ENCODE peak calls at places on chromosome 4, in eight cellular contexts. M, E, O, L, D, Y, N and I are unnamed samples.

GRCh38 chr4:17511041-17511949 is 595 bp downstream of the QDPR start:
- DNase-seq in M (peak; percentile 80), E (peak; percentile 63), O (peak; percentile 46), L (peak; percentile 72), D (peak; percentile 56), Y (no peak), N (peak; percentile 57), I (peak; percentile 59)

GRCh38 chr4:111854494-111855087 is 290.7 kb upstream of the FAM241A start:
- DNase-seq in M (no peak), E (no peak), O (peak; percentile 31), L (no peak), D (peak; percentile 64), Y (peak; percentile 8), N (peak; percentile 39), I (peak; percentile 28)

GRCh38 chr4:173288296-173288695 is 45.9 kb downstream of the HMGB2 start:
- DNase-seq in M (peak; percentile 69), E (peak; percentile 68), O (peak; percentile 65), L (peak; percentile 9), D (peak; percentile 74), Y (peak; percentile 15), N (peak; percentile 77), I (no peak)

GRCh38 chr4:175560628-175561027 is 251.4 kb downstream of the GPM6A start:
- DNase-seq in M (no peak), E (no peak), O (peak; percentile 41), L (peak; percentile 14), D (peak; percentile 79), Y (peak; percentile 5), N (no peak), I (no peak)

GRCh38 chr4:32544846-32545245 is 1824.7 kb downstream of the PCDH7 start:
- DNase-seq in M (no peak), E (no peak), O (no peak), L (no peak), D (no peak), Y (no peak), N (no peak), I (no peak)

GRCh38 chr4:109046549-109047171 is 255.8 kb downstream of the COL25A1 start:
- DNase-seq in M (no peak), E (no peak), O (no peak), L (no peak), D (peak; percentile 92), Y (no peak), N (no peak), I (no peak)

GRCh38 chr4:118338981-118339765 is 13.6 kb downstream of the PRSS12 start:
- DNase-seq in M (no peak), E (no peak), O (no peak), L (no peak), D (peak; percentile 72), Y (no peak), N (no peak), I (no peak)

GRCh38 chr4:159358226-159358625 is 255.3 kb downstream of the RAPGEF2 start:
- DNase-seq in M (no peak), E (no peak), O (no peak), L (no peak), D (peak; percentile 89), Y (no peak), N (no peak), I (no peak)

GRCh38 chr4:88456757-88457306 is at the start of gene HERC5:
- DNase-seq in M (peak; percentile 96), E (peak; percentile 90), O (peak; percentile 93), L (peak; percentile 95), D (peak; percentile 89), Y (peak; percentile 80), N (peak; percentile 93), I (peak; percentile 93)

GRCh38 chr4:3601992-3602391 is 69.8 kb upstream of the LRPAP1 start:
- DNase-seq in M (no peak), E (no peak), O (no peak), L (no peak), D (no peak), Y (no peak), N (no peak), I (no peak)

GRCh38 chr4:52574036-52574435 is 85.1 kb downstream of the USP46 start:
- DNase-seq in M (no peak), E (no peak), O (no peak), L (no peak), D (no peak), Y (no peak), N (no peak), I (no peak)

GRCh38 chr4:184343400-184344177 is 125.9 kb upstream of the ENPP6 start:
- DNase-seq in M (peak; percentile 84), E (peak; percentile 70), O (peak; percentile 63), L (peak; percentile 67), D (peak; percentile 81), Y (peak; percentile 48), N (peak; percentile 77), I (peak; percentile 79)
- H3K4me3 ChIP-seq in M (peak overlapping the region; percentile 54), E (peak overlapping the region; percentile 56), O (peak overlapping the region; percentile 47), L (peak overlapping the region; percentile 59), D (peak overlapping the region; percentile 71), Y (peak overlapping the region; percentile 62), N (peak overlapping the region; percentile 55), I (peak overlapping the region; percentile 17)

DNA sequence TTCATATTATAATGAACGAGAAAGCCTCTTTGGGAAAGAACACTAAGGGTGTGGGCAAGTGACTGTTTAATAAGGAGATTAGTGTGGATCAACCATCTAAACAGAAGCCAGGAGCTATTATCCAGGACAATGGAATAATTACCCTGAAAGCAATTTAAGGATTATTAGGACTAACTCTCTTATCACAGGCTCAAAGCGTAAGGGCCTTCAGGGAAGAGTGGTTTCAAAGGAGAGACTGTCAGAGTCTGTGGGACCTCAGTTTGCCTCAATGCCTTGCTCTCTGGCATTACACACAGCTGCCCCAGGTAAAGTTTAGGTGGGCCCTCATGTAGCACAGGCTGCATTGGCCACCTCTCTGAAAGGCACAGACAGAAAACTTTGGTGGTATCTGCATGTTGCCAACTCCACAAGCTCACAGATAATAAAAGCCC is 717.2 kb upstream of the ADGRL3 start:
- DNase-seq in M (no peak), E (no peak), O (no peak), L (no peak), D (no peak), Y (no peak), N (no peak), I (no peak)
- TF ChIP-seq CTCF in M (no peak), E (no peak), O (no peak), L (no peak), D (no peak), Y (no peak), N (no peak), I (no peak)

GRCh38 chr4:152269448-152270191 is 266.3 kb downstream of the FBXW7 start:
- DNase-seq in M (no peak), E (no peak), O (no peak), L (no peak), D (no peak), Y (no peak), N (no peak), I (no peak)

GRCh38 chr4:152264106-152264505 is 271.8 kb downstream of the FBXW7 start:
- DNase-seq in M (no peak), E (no peak), O (no peak), L (no peak), D (no peak), Y (no peak), N (no peak), I (no peak)

GRCh38 chr4:152266831-152267480 is 268.9 kb downstream of the FBXW7 start:
- DNase-seq in M (no peak), E (no peak), O (no peak), L (no peak), D (no peak), Y (no peak), N (no peak), I (no peak)

GRCh38 chr4:152267811-152268210 is 268.1 kb downstream of the FBXW7 start:
- DNase-seq in M (no peak), E (no peak), O (no peak), L (no peak), D (no peak), Y (no peak), N (no peak), I (no peak)

GRCh38 chr4:152265149-152265621 is 270.7 kb downstream of the FBXW7 start:
- DNase-seq in M (no peak), E (no peak), O (peak; percentile 52), L (no peak), D (peak; percentile 77), Y (peak; percentile 18), N (no peak), I (no peak)
- H3K4me3 ChIP-seq in M (no peak overlapping the region), E (no peak overlapping the region), O (no peak overlapping the region), L (no peak overlapping the region), D (no peak overlapping the region), Y (no peak overlapping the region), N (no peak overlapping the region), I (no peak overlapping the region)

DNA sequence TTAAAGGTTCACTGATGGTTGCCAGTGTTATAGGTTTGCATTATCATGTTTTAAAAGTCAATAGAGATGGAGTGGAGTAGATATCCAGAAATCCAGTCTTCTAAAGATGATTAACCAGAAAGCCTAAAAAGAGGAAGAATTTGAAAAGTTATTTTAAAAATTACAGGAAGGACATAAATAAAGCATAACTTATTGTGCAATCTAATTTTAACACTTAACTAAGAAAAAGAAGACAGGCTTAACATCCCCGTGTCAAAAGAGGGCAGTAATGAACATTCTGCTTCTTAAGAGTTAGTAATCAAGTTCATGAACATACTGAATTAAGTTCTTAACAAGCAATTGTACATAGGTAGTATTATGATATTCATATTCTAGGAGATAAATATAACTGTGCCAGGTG is 39.3 kb downstream of the ELF2 start:
- DNase-seq in M (no peak), E (no peak), O (no peak), L (no peak), D (no peak), Y (no peak), N (no peak), I (no peak)
- TF ChIP-seq CTCF in M (no peak), E (no peak), O (no peak), L (no peak), D (no peak), Y (no peak), N (no peak), I (no peak)

GRCh38 chr4:8675383-8675782 is 82.8 kb downstream of the CPZ start:
- DNase-seq in M (no peak), E (peak; percentile 56), O (peak; percentile 10), L (no peak), D (peak; percentile 4), Y (no peak), N (no peak), I (no peak)

GRCh38 chr4:8672486-8672885 is 79.9 kb downstream of the CPZ start:
- DNase-seq in M (no peak), E (no peak), O (no peak), L (no peak), D (no peak), Y (no peak), N (no peak), I (no peak)

GRCh38 chr4:8675906-8676305 is 83.3 kb downstream of the CPZ start:
- DNase-seq in M (no peak), E (no peak), O (no peak), L (no peak), D (no peak), Y (no peak), N (no peak), I (no peak)

GRCh38 chr4:8674311-8674885 is 81.8 kb downstream of the CPZ start:
- DNase-seq in M (no peak), E (no peak), O (no peak), L (no peak), D (no peak), Y (no peak), N (no peak), I (no peak)

DNA sequence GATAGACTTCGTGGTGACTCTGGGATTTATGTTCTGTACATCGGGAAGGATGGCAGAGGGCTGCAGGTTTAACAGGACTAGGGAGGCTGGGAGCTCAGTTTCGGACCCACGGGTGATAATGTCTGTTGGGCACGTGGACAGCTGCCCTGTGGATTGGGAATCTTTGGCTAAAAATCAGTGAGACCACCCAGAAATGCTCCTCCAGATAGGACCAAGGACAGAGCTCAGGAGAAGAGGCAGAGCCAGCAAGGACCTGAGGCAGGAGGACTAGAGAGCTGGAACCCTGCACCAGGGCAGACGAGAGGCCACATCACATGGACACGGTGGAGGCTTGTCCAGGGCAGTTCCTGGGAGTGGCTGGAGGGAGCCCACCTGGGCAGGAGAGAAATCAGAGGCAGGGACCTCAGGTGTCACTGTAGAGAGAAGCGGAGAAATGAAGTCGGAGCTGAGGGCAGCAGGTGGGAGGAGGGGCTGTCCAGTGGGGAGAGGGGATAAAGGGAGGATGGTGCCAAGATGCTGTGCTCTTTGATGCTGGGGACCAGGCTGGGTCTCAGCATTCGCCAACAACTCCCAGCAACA is 79.2 kb downstream of the CPZ start:
- DNase-seq in M (no peak), E (no peak), O (no peak), L (no peak), D (no peak), Y (no peak), N (no peak), I (no peak)
- H3K4me3 ChIP-seq in M (no peak overlapping the region), E (no peak overlapping the region), O (no peak overlapping the region), L (no peak overlapping the region), D (no peak overlapping the region), Y (no peak overlapping the region), N (no peak overlapping the region), I (no peak overlapping the region)